ENCODE peak calls at places on chromosomes 2 and 18, in nine cellular contexts. One of them, this sample, is unnamed.

GRCh38 chr2:37916512-37917082 is 8.5 kb upstream of the RMDN2 start:
- DNase-seq in HCT116: no peak
- DNase-seq in breast epithelium: no peak
- DNase-seq in K562: no peak
- DNase-seq in GM23338: no peak
- DNase-seq in GM12878: no peak
- DNase-seq in SK-N-SH: no peak
- DNase-seq in H1: no peak
- DNase-seq in spleen: no peak
- DNase-seq in this sample: no peak

GRCh38 chr2:222912776-222913175 is 51.9 kb downstream of the ACSL3 start:
- DNase-seq in HCT116: no peak
- DNase-seq in breast epithelium: no peak
- DNase-seq in K562: no peak
- DNase-seq in GM23338: no peak
- DNase-seq in GM12878: no peak
- DNase-seq in SK-N-SH: no peak
- DNase-seq in H1: no peak
- DNase-seq in spleen: no peak
- DNase-seq in this sample: no peak

GRCh38 chr2:241842620-241843211 is 16.0 kb downstream of the PDCD1 start:
- DNase-seq in HCT116: no peak
- DNase-seq in breast epithelium: peak; percentile 51
- DNase-seq in K562: no peak
- DNase-seq in GM23338: no peak
- DNase-seq in GM12878: no peak
- DNase-seq in SK-N-SH: peak; percentile 28
- DNase-seq in H1: peak; percentile 56
- DNase-seq in spleen: peak; percentile 86
- DNase-seq in this sample: peak; percentile 88

GRCh38 chr2:229501051-229501794 is 213.1 kb downstream of the DNER start:
- DNase-seq in HCT116: no peak
- DNase-seq in breast epithelium: no peak
- DNase-seq in K562: no peak
- DNase-seq in GM23338: no peak
- DNase-seq in GM12878: no peak
- DNase-seq in SK-N-SH: no peak
- DNase-seq in H1: no peak
- DNase-seq in spleen: no peak
- DNase-seq in this sample: no peak

GRCh38 chr18:23918395-23919032 is 96.0 kb upstream of the TTC39C start:
- DNase-seq in HCT116: peak; percentile 42
- DNase-seq in breast epithelium: peak; percentile 71
- DNase-seq in K562: peak; percentile 68
- DNase-seq in GM23338: peak; percentile 95
- DNase-seq in GM12878: no peak
- DNase-seq in SK-N-SH: peak; percentile 54
- DNase-seq in H1: peak; percentile 90
- DNase-seq in spleen: peak; percentile 86
- DNase-seq in this sample: peak; percentile 78

GRCh38 chr2:29583104-29583503 is 338.3 kb downstream of the ALK start:
- DNase-seq in HCT116: no peak
- DNase-seq in breast epithelium: no peak
- DNase-seq in K562: no peak
- DNase-seq in GM23338: no peak
- DNase-seq in GM12878: peak; percentile 47
- DNase-seq in SK-N-SH: no peak
- DNase-seq in H1: no peak
- DNase-seq in spleen: no peak
- DNase-seq in this sample: no peak

GRCh38 chr2:207847807-207848544 is 78.3 kb upstream of the FZD5 start:
- DNase-seq in HCT116: no peak
- DNase-seq in breast epithelium: no peak
- DNase-seq in K562: no peak
- DNase-seq in GM23338: peak; percentile 47
- DNase-seq in GM12878: no peak
- DNase-seq in SK-N-SH: no peak
- DNase-seq in H1: no peak
- DNase-seq in spleen: no peak
- DNase-seq in this sample: no peak

GRCh38 chr2:200787351-200788128 is 24.2 kb upstream of the BZW1 start:
- DNase-seq in HCT116: no peak
- DNase-seq in breast epithelium: no peak
- DNase-seq in K562: peak; percentile 29
- DNase-seq in GM23338: no peak
- DNase-seq in GM12878: no peak
- DNase-seq in SK-N-SH: no peak
- DNase-seq in H1: no peak
- DNase-seq in spleen: no peak
- DNase-seq in this sample: no peak

GRCh38 chr2:96847586-96847985 is 3.8 kb upstream of the ANKRD23 start:
- DNase-seq in HCT116: no peak
- DNase-seq in breast epithelium: no peak
- DNase-seq in K562: no peak
- DNase-seq in GM23338: no peak
- DNase-seq in GM12878: no peak
- DNase-seq in SK-N-SH: no peak
- DNase-seq in H1: no peak
- DNase-seq in spleen: no peak
- DNase-seq in this sample: no peak

GRCh38 chr2:65662654-65663432 is 230.4 kb upstream of the SPRED2 start:
- DNase-seq in HCT116: no peak
- DNase-seq in breast epithelium: no peak
- DNase-seq in K562: no peak
- DNase-seq in GM23338: no peak
- DNase-seq in GM12878: no peak
- DNase-seq in SK-N-SH: no peak
- DNase-seq in H1: no peak
- DNase-seq in spleen: no peak
- DNase-seq in this sample: no peak

GRCh38 chr2:177265834-177266817 is 1.6 kb upstream of the NFE2L2 start:
- DNase-seq in HCT116: no peak
- DNase-seq in breast epithelium: no peak
- DNase-seq in K562: peak; percentile 71
- DNase-seq in GM23338: no peak
- DNase-seq in GM12878: no peak
- DNase-seq in SK-N-SH: no peak
- DNase-seq in H1: no peak
- DNase-seq in spleen: no peak
- DNase-seq in this sample: no peak
- TF ChIP-seq POLR2AphosphoS5 in HCT116: no peak
- TF ChIP-seq POLR2AphosphoS5 in breast epithelium: no peak
- TF ChIP-seq POLR2AphosphoS5 in K562: no peak
- TF ChIP-seq POLR2AphosphoS5 in GM23338: no peak
- TF ChIP-seq POLR2AphosphoS5 in GM12878: no peak
- TF ChIP-seq POLR2AphosphoS5 in SK-N-SH: no peak
- TF ChIP-seq POLR2AphosphoS5 in H1: no peak
- TF ChIP-seq POLR2AphosphoS5 in spleen: no peak
- TF ChIP-seq POLR2AphosphoS5 in this sample: no peak

DNA sequence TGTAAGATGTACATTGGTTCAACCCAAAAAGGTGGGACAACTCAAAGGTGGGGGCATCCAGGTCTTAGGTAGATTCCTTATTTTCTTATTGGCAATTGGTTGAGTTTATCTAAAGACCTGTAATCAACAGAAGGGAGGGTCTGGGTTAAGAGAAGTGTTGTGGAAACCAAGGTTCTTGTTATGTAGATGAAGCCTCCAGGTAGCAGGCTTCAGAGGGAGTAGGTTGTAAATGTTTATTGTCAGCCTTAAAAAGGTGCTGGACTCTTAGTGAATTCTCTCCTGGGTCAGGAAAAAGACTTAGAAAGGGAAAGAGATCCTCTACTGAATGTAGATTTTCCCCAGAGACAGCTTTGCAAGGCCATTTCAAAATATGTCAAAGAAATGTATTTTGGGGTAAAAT is 125.3 kb upstream of the NDUFV2 start:
- DNase-seq in HCT116: no peak
- DNase-seq in breast epithelium: no peak
- DNase-seq in K562: no peak
- DNase-seq in GM23338: peak; percentile 30
- DNase-seq in GM12878: no peak
- DNase-seq in SK-N-SH: no peak
- DNase-seq in H1: no peak
- DNase-seq in spleen: no peak
- DNase-seq in this sample: no peak
- H3K27ac ChIP-seq in HCT116: no peak overlapping the region
- H3K27ac ChIP-seq in breast epithelium: no peak overlapping the region
- H3K27ac ChIP-seq in K562: no peak overlapping the region
- H3K27ac ChIP-seq in GM23338: peak overlapping the region; percentile 52
- H3K27ac ChIP-seq in GM12878: no peak overlapping the region
- H3K27ac ChIP-seq in SK-N-SH: no peak overlapping the region
- H3K27ac ChIP-seq in H1: no peak overlapping the region
- H3K27ac ChIP-seq in spleen: no peak overlapping the region
- H3K27ac ChIP-seq in this sample: no peak overlapping the region

GRCh38 chr18:21740724-21741510 is at the start of gene MIB1:
- DNase-seq in HCT116: peak; percentile 89
- DNase-seq in breast epithelium: no peak
- DNase-seq in K562: peak; percentile 64
- DNase-seq in GM23338: no peak
- DNase-seq in GM12878: peak; percentile 83
- DNase-seq in SK-N-SH: peak; percentile 96
- DNase-seq in H1: peak; percentile 99
- DNase-seq in spleen: no peak
- DNase-seq in this sample: no peak
- TF ChIP-seq POLR2AphosphoS5 in HCT116: peak; percentile 78
- TF ChIP-seq POLR2AphosphoS5 in breast epithelium: peak; percentile 82
- TF ChIP-seq POLR2AphosphoS5 in K562: peak; percentile 30
- TF ChIP-seq POLR2AphosphoS5 in GM23338: peak; percentile 80
- TF ChIP-seq POLR2AphosphoS5 in GM12878: peak; percentile 84
- TF ChIP-seq POLR2AphosphoS5 in SK-N-SH: peak; percentile 84
- TF ChIP-seq POLR2AphosphoS5 in H1: peak; percentile 37
- TF ChIP-seq POLR2AphosphoS5 in spleen: peak; percentile 90
- TF ChIP-seq POLR2AphosphoS5 in this sample: peak; percentile 53

DNA sequence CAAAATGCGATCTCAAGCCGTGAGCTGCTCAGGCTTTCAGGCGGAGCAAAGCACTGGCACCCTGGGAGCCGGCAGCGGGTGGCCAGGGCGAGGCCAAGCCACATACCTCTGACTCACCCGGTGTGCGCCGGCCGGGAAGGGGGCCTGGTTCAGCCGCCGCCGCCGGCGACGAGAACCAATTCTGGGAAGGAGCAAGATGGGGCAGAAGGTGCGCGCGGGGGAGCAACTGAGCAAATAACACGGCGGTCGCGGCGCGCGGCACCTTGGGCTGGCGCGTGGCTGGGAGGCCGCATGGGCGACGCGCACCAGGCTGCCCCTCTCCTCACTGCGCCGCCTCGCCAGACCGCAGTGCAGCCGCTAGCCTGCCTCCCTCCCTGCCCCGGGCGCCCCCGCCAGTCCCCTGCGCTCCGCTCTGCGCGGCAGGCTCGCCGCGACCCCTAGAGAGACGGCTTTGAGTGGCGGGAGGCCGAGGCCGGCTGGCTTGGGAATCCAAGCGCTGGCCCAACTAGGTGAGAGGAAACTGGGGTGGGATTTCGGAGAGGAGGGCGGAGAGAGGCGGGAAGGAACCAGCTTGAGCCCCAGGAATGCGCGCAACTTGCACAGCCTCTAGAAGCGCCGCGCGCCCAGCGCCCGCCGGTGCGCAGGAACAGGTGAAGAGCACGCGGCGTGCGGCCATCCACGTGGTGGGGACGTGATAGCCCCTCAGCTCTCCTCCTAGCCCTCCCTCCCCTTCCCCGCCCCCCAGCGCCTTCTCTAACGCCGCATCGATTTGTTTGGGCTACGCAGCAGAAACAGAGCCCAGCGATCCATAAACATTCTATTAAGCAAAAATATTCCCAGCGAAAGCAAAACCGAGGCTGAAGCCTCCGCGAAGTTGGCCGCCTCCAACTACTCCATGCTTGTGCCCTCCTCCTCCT is 3.3 kb downstream of the NRP2 start:
- DNase-seq in HCT116: no peak
- DNase-seq in breast epithelium: no peak
- DNase-seq in K562: no peak
- DNase-seq in GM23338: peak; percentile 85
- DNase-seq in GM12878: no peak
- DNase-seq in SK-N-SH: peak; percentile 76
- DNase-seq in H1: peak; percentile 78
- DNase-seq in spleen: no peak
- DNase-seq in this sample: no peak
- H3K27ac ChIP-seq in HCT116: no peak overlapping the region
- H3K27ac ChIP-seq in breast epithelium: peak overlapping the region; percentile 76
- H3K27ac ChIP-seq in K562: no peak overlapping the region
- H3K27ac ChIP-seq in GM23338: no peak overlapping the region
- H3K27ac ChIP-seq in GM12878: no peak overlapping the region
- H3K27ac ChIP-seq in SK-N-SH: no peak overlapping the region
- H3K27ac ChIP-seq in H1: no peak overlapping the region
- H3K27ac ChIP-seq in spleen: peak overlapping the region; percentile 40
- H3K27ac ChIP-seq in this sample: peak overlapping the region; percentile 76